ENCODE peak calls at places on chromosome 17, in nine cellular contexts. W is GM23338; E is heart right ventricle; T is pancreas; F is IMR-90; O is BE2C; S is tibial nerve; N is prostate gland; P is naive thymus-derived CD4-positive, alpha-beta T cell. M is an unnamed sample.

GRCh38 chr17:19555746-19556145 is 22.1 kb downstream of the SLC47A1 start:
- DNase-seq in P (no peak), E (no peak), F (no peak), N (no peak), S (no peak), W (no peak), T (no peak), O (no peak), M (no peak)

GRCh38 chr17:44754276-44754675 is 4.5 kb upstream of the ADAM11 start:
- DNase-seq in E (no peak), S (no peak), W (no peak), P (no peak), O (no peak), N (no peak), F (no peak), T (no peak), M (no peak)

GRCh38 chr17:19706791-19707727 is 9.3 kb downstream of the SLC47A2 start:
- DNase-seq in T (no peak), F (no peak), W (no peak), N (peak; percentile 83), E (no peak), P (no peak), S (no peak), O (no peak), M (no peak)

GRCh38 chr17:18948476-18949006 is 3.4 kb upstream of the SLC5A10 start:
- DNase-seq in F (no peak), S (no peak), T (no peak), E (no peak), O (no peak), W (no peak), P (no peak), N (no peak), M (no peak)

GRCh38 chr17:57669671-57670529 is 75.2 kb downstream of the CCDC182 start:
- DNase-seq in P (no peak), E (no peak), S (no peak), T (no peak), F (no peak), W (no peak), N (no peak), O (no peak), M (no peak)

GRCh38 chr17:71762526-71762925 is 358.3 kb upstream of the SOX9 start:
- DNase-seq in N (no peak), W (no peak), F (no peak), O (no peak), P (no peak), E (no peak), S (no peak), T (no peak), M (peak; percentile 5)

GRCh38 chr17:28745777-28746473 is 2.1 kb downstream of the TRAF4 start:
- DNase-seq in O (no peak), N (no peak), E (no peak), F (no peak), W (peak; percentile 60), T (peak; percentile 73), P (no peak), S (no peak), M (no peak)

GRCh38 chr17:79420318-79421243 is 190.3 kb downstream of the RBFOX3 start:
- DNase-seq in F (no peak), E (no peak), W (no peak), O (peak; percentile 50), S (no peak), N (no peak), T (no peak), P (no peak), M (no peak)

GRCh38 chr17:14409292-14409691 is 108.4 kb downstream of the HS3ST3B1 start:
- DNase-seq in F (no peak), T (no peak), S (no peak), O (no peak), E (no peak), P (no peak), N (no peak), W (no peak), M (no peak)

GRCh38 chr17:71118039-71118438 is 948.7 kb downstream of the KCNJ2 start:
- DNase-seq in S (no peak), W (peak; percentile 62), T (no peak), E (no peak), N (no peak), P (no peak), F (peak; percentile 18), O (peak; percentile 37), M (peak; percentile 7)

GRCh38 chr17:80192268-80192667 is 22.4 kb downstream of the CARD14 start:
- DNase-seq in P (no peak), F (no peak), T (no peak), O (no peak), E (peak; percentile 43), S (no peak), N (peak; percentile 81), W (no peak), M (no peak)

GRCh38 chr17:4833941-4834501 is 881 bp downstream of the MINK1 start:
- DNase-seq in E (peak; percentile 38), P (no peak), T (no peak), N (no peak), W (peak; percentile 43), S (peak; percentile 14), O (no peak), F (peak; percentile 80), M (no peak)

GRCh38 chr17:48262982-48263586 is 155.5 kb downstream of the SNX11 start:
- DNase-seq in O (no peak), F (peak; percentile 17), N (no peak), P (no peak), W (no peak), E (no peak), T (no peak), S (no peak), M (no peak)

GRCh38 chr17:50875074-50875473 is 8.9 kb upstream of the TOB1 start:
- DNase-seq in S (no peak), E (no peak), O (no peak), T (no peak), N (no peak), F (no peak), P (no peak), W (no peak), M (no peak)

GRCh38 chr17:43220511-43221125 is 7.8 kb downstream of the CCDC200 start:
- DNase-seq in W (no peak), P (no peak), F (no peak), T (no peak), E (no peak), S (no peak), N (no peak), O (no peak), M (no peak)

GRCh38 chr17:2635675-2636074 is 42.2 kb downstream of the PAFAH1B1 start:
- DNase-seq in W (no peak), O (no peak), T (no peak), F (no peak), N (no peak), E (no peak), P (no peak), S (no peak), M (no peak)

GRCh38 chr17:46764709-46765401 is 53.6 kb downstream of the WNT3 start:
- DNase-seq in O (peak; percentile 71), E (peak; percentile 70), S (no peak), F (peak; percentile 86), T (peak; percentile 73), N (no peak), P (no peak), W (no peak), M (no peak)
- H3K4me3 ChIP-seq in O (no peak overlapping the region), E (no peak overlapping the region), S (no peak overlapping the region), F (no peak overlapping the region), T (no peak overlapping the region), N (no peak overlapping the region), P (no peak overlapping the region), W (no peak overlapping the region), M (no peak overlapping the region)

GRCh38 chr17:39659286-39660010 is 5.7 kb upstream of the TCAP start:
- DNase-seq in T (no peak), N (no peak), P (no peak), W (no peak), O (no peak), E (peak; percentile 54), F (no peak), S (no peak), M (no peak)
- H3K36me3 ChIP-seq in T (peaks cover 9% of the 10 kb centered on the region), N (no peaks in the 10 kb centered on the region), P (no peaks in the 10 kb centered on the region), W (no peaks in the 10 kb centered on the region), O (peaks cover 8% of the 10 kb centered on the region), E (no peaks in the 10 kb centered on the region), F (peaks cover 40% of the 10 kb centered on the region), S (peaks cover 80% of the 10 kb centered on the region), M (no peaks in the 10 kb centered on the region)

GRCh38 chr17:78214016-78214705 is at the start of gene BIRC5:
- DNase-seq in W (peak; percentile 98), E (peak; percentile 86), T (peak; percentile 94), P (peak; percentile 78), O (peak; percentile 96), N (peak; percentile 82), S (peak; percentile 85), F (peak; percentile 69), M (peak; percentile 26)
- H3K4me3 ChIP-seq in W (peak within 1 kb of the TSS; percentile 97), E (peak within 1 kb of the TSS; percentile 65), T (peak within 1 kb of the TSS; percentile 53), P (peak within 1 kb of the TSS; percentile 38), O (peak within 1 kb of the TSS; percentile 90), N (peak within 1 kb of the TSS; percentile 32), S (peak within 1 kb of the TSS; percentile 23), F (peak within 1 kb of the TSS; percentile 89), M (peak within 1 kb of the TSS; percentile 95)

GRCh38 chr17:17143501-17143900 is 62.6 kb downstream of the PLD6 start:
- DNase-seq in E (no peak), S (no peak), P (no peak), F (no peak), N (no peak), T (no peak), O (no peak), W (no peak), M (no peak)
- H3K36me3 ChIP-seq in E (peaks cover 22% of the 10 kb centered on the region), S (peaks cover 99% of the 10 kb centered on the region), P (peaks cover 1% of the 10 kb centered on the region), F (peaks cover 72% of the 10 kb centered on the region), N (peaks cover 16% of the 10 kb centered on the region), T (peaks cover 83% of the 10 kb centered on the region), O (peaks cover 16% of the 10 kb centered on the region), W (no peaks in the 10 kb centered on the region), M (peaks cover 8% of the 10 kb centered on the region)

DNA sequence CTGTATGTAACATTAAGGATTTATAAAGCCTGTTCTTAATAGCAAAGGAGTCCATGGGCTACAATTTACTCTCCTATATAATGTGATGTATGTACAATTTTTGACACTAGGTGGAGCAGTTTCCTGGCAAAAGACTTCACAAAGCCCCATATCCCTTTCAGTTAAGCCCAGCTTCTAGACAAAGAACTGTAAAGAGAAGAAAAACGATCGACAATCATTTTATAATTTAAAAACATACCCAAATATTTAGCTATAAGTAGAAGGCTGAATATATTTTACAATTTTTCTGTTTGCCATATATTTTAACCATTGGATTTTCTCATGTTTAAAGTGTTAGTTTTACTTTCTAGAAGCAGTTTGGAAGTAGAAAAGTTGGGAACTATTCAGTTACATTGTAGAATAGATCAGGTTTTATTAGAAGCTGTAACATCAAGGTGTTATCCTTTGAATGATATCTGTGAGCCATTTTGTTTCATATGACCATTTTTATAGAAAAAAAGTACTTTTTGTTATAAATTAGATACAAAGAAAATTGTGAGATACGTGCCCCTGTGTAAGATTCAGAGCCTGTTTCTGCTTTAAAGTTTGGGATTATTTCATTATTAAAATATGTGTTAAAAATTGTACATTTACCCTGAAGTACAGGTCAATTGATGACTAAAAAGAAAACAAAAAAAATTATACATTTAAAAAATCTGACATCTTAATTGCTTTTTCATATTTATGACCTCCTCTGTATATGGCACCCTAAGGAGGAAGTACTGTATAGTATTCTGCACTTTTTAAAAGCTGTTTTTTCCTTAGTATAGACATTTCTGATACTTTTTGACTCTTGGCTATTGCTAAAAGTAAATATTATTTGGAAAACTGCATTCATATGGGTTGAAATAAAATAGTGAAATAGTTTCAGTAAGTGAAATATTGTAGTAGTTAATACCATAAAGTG is 46.3 kb downstream of the VMP1 start:
- DNase-seq in S (peak; percentile 68), O (peak; percentile 12), E (peak; percentile 43), T (no peak), W (peak; percentile 91), P (peak; percentile 48), N (peak; percentile 72), F (peak; percentile 93), M (peak; percentile 70)
- H3K4me3 ChIP-seq in S (no peak overlapping the region), O (no peak overlapping the region), E (peak overlapping the region; percentile 29), T (no peak overlapping the region), W (no peak overlapping the region), P (peak overlapping the region; percentile 15), N (no peak overlapping the region), F (no peak overlapping the region), M (no peak overlapping the region)

M was measured in kidney epithelial cell.